ENCODE peak calls at places on chromosomes 2 and 18, in ten cellular contexts. O, H, G, N, V, Q, F, J, M and X are unnamed samples.

GRCh38 chr2:160387558-160388262 is 105.9 kb downstream of the RBMS1 start:
- DNase-seq in H (no peak), F (no peak), J (no peak), M (no peak), O (peak), V (peak), Q (no peak), N (no peak), G (no peak), X (no peak)

GRCh38 chr2:179558010-179558911 is 293.6 kb upstream of the SESTD1 start:
- DNase-seq in O (no peak), H (no peak), V (no peak), G (no peak), M (no peak), Q (no peak), J (no peak), F (no peak), N (no peak), X (no peak)

GRCh38 chr18:22173928-22174301 is 4.5 kb downstream of the GATA6 start:
- DNase-seq in G (no peak), O (no peak), N (no peak), J (no peak), H (no peak), Q (no peak), V (no peak), F (no peak), M (no peak), X (no peak)

GRCh38 chr2:106085441-106085911 is 108.6 kb downstream of the UXS1 start:
- DNase-seq in H (peak), O (peak), J (no peak), Q (no peak), G (peak), N (peak), V (peak), M (no peak), F (no peak), X (no peak)

GRCh38 chr18:26453370-26454030 is 94.9 kb downstream of the KCTD1 start:
- DNase-seq in O (no peak), M (no peak), F (no peak), Q (no peak), G (no peak), N (no peak), J (no peak), H (no peak), V (no peak), X (no peak)

GRCh38 chr2:170562928-170563327 is 152.2 kb upstream of the SP5 start:
- DNase-seq in O (no peak), H (no peak), J (no peak), Q (no peak), F (no peak), N (no peak), G (no peak), M (no peak), V (no peak), X (no peak)

GRCh38 chr2:35462226-35462983 is 893.2 kb upstream of the CRIM1 start:
- DNase-seq in O (peak), N (no peak), F (no peak), Q (no peak), G (no peak), J (no peak), V (no peak), H (no peak), M (no peak), X (no peak)

GRCh38 chr18:27564066-27564465 is 379.0 kb upstream of the CHST9 start:
- DNase-seq in F (no peak), M (no peak), N (no peak), G (no peak), V (no peak), J (no peak), Q (no peak), O (no peak), H (no peak), X (no peak)

GRCh38 chr2:109126501-109126860 is 2.5 kb upstream of the SH3RF3 start:
- DNase-seq in G (peak), V (peak), F (no peak), M (no peak), N (no peak), O (peak), Q (no peak), J (no peak), H (peak), X (no peak)

GRCh38 chr2:172425336-172425735 is 2.0 kb upstream of the ITGA6 start:
- DNase-seq in J (no peak), Q (no peak), V (no peak), G (no peak), O (no peak), M (no peak), H (no peak), F (no peak), N (no peak), X (no peak)

GRCh38 chr2:150538582-150539236 is 51.2 kb upstream of the RND3 start:
- DNase-seq in O (peak), G (no peak), F (no peak), H (no peak), M (no peak), J (no peak), Q (no peak), V (peak), N (no peak), X (no peak)

GRCh38 chr2:20327370-20327769 is 23.3 kb downstream of the PUM2 start:
- DNase-seq in F (no peak), N (no peak), M (no peak), Q (no peak), H (no peak), J (no peak), O (no peak), V (no peak), G (no peak), X (no peak)

GRCh38 chr18:59155140-59155539 is 15.5 kb downstream of the SEC11C start:
- DNase-seq in F (no peak), O (peak), J (no peak), V (peak), N (no peak), H (no peak), M (no peak), G (no peak), Q (no peak), X (no peak)

GRCh38 chr18:36809590-36810381 is 19.0 kb downstream of the TPGS2 start:
- DNase-seq in V (peak), N (peak), Q (peak), M (peak), O (peak), H (peak), G (peak), F (no peak), J (peak), X (peak)

GRCh38 chr2:73716518-73717250 is 20.5 kb downstream of the TPRKB start:
- DNase-seq in O (no peak), N (no peak), Q (no peak), J (no peak), V (no peak), M (no peak), G (no peak), H (no peak), F (no peak), X (no peak)

GRCh38 chr2:26017464-26018183 is 16.3 kb upstream of the RAB10 start:
- DNase-seq in J (no peak), O (no peak), M (no peak), N (no peak), F (no peak), H (no peak), Q (no peak), V (peak), G (no peak), X (no peak)

GRCh38 chr2:159030674-159031380 is 62.4 kb downstream of the TANC1 start:
- DNase-seq in V (peak), G (no peak), H (no peak), M (no peak), O (peak), J (no peak), F (no peak), N (peak), Q (no peak), X (no peak)

GRCh38 chr2:189287982-189288494 is 108.5 kb upstream of the COL5A2 start:
- DNase-seq in M (no peak), H (peak), J (no peak), O (peak), F (no peak), Q (no peak), G (no peak), V (peak), N (no peak), X (no peak)

GRCh38 chr18:55685638-55686037 is 97.6 kb upstream of the TCF4 start:
- DNase-seq in H (no peak), F (no peak), G (no peak), O (no peak), J (no peak), N (no peak), M (no peak), V (no peak), Q (no peak), X (no peak)

GRCh38 chr2:238107525-238108422 is 7.6 kb downstream of the ESPNL start:
- DNase-seq in Q (no peak), V (no peak), J (peak), F (no peak), G (no peak), H (no peak), M (no peak), N (peak), O (no peak), X (no peak)

GRCh38 chr2:200077210-200077650 is 121.8 kb downstream of the MAIP1 start:
- DNase-seq in V (peak), J (no peak), Q (peak), O (peak), H (no peak), G (no peak), F (no peak), M (no peak), N (no peak), X (no peak)

GRCh38 chr2:11004206-11004605 is 92.5 kb downstream of the KCNF1 start:
- DNase-seq in Q (no peak), M (no peak), O (peak), F (no peak), V (no peak), N (no peak), G (no peak), J (no peak), H (no peak), X (no peak)

GRCh38 chr2:172600644-172601043 is 44.8 kb downstream of the PDK1 start:
- DNase-seq in H (no peak), G (no peak), N (no peak), V (no peak), J (no peak), O (no peak), F (no peak), M (peak), Q (no peak), X (no peak)

GRCh38 chr2:173355132-173355865 is 627 bp downstream of the CDCA7 start:
- DNase-seq in N (peak), M (peak), G (peak), F (no peak), J (peak), Q (peak), V (peak), H (peak), O (peak), X (no peak)

GRCh38 chr2:5914831-5915611 is 222.8 kb downstream of the SOX11 start:
- DNase-seq in H (no peak), M (no peak), N (no peak), G (no peak), Q (peak), V (no peak), F (no peak), J (no peak), O (no peak), X (no peak)

GRCh38 chr2:204072443-204073324 is 136.1 kb downstream of the ICOS start:
- DNase-seq in G (peak), F (no peak), J (peak), H (no peak), N (peak), O (peak), M (peak), Q (peak), V (peak), X (no peak)

GRCh38 chr2:146321175-146321574 is 1523.7 kb upstream of the ACVR2A start:
- DNase-seq in O (peak), N (no peak), G (no peak), V (no peak), Q (no peak), F (no peak), H (no peak), M (no peak), J (no peak), X (no peak)

GRCh38 chr2:131580187-131580586 is 52.5 kb downstream of the CCDC74A start:
- DNase-seq in M (no peak), H (no peak), Q (no peak), N (no peak), V (no peak), G (no peak), F (no peak), J (no peak), O (no peak), X (no peak)

GRCh38 chr18:63365909-63366269 is 1.1 kb downstream of the KDSR start:
- DNase-seq in M (no peak), G (peak), F (no peak), J (peak), O (peak), H (peak), V (peak), Q (no peak), N (no peak), X (no peak)

GRCh38 chr18:3450358-3451107 is 561 bp downstream of the TGIF1 start:
- DNase-seq in J (no peak), N (peak), Q (peak), O (peak), M (no peak), F (no peak), G (peak), V (peak), H (peak), X (no peak)

GRCh38 chr2:111534816-111535803 is 348.9 kb downstream of the ANAPC1 start:
- DNase-seq in F (no peak), M (no peak), V (peak), Q (no peak), H (no peak), N (no peak), J (no peak), O (peak), G (no peak), X (no peak)

GRCh38 chr2:156405586-156405985 is 30.6 kb upstream of the GPD2 start:
- DNase-seq in J (no peak), M (no peak), Q (no peak), V (peak), O (peak), G (no peak), H (peak), N (peak), F (no peak), X (no peak)

GRCh38 chr18:46712406-46712805 is 44.4 kb downstream of the ST8SIA5 start:
- DNase-seq in Q (no peak), J (no peak), F (no peak), G (no peak), V (peak), M (no peak), H (no peak), O (peak), N (no peak), X (peak)

GRCh38 chr2:32009479-32010256 is 1.1 kb downstream of the MEMO1 start:
- DNase-seq in J (no peak), O (peak), F (peak), V (peak), M (no peak), N (peak), Q (peak), H (peak), G (peak), X (peak)

GRCh38 chr2:197229509-197230458 is 80.8 kb downstream of the ANKRD44 start:
- DNase-seq in G (no peak), F (no peak), Q (no peak), J (no peak), M (no peak), N (no peak), O (peak), V (peak), H (peak), X (no peak)